ENCODE peak calls at places on chromosomes 6 and 20, in seven cellular contexts. L is right lobe of liver, S is neural progenitor cell, F is epithelial cell of esophagus, O is prostate gland, H is heart right ventricle, D is foreskin fibroblast. V is an unnamed sample.

GRCh38 chr6:154427425-154427824 is 70.8 kb upstream of the IPCEF1 start:
- DNase-seq in L (no peak), S (no peak), F (no peak), O (no peak), H (no peak), D (no peak), V (no peak)

GRCh38 chr6:39102024-39102820 is 12.8 kb downstream of the SAYSD1 start:
- DNase-seq in L (no peak), S (peak; percentile 80), F (peak; percentile 48), O (no peak), H (peak; percentile 23), D (peak; percentile 4), V (no peak)

GRCh38 chr20:17228624-17229061 is 1.8 kb downstream of the PCSK2 start:
- DNase-seq in L (peak; percentile 42), S (peak; percentile 53), F (no peak), O (no peak), H (peak; percentile 8), D (no peak), V (no peak)

GRCh38 chr6:89542856-89543254 is 95.7 kb downstream of the LYRM2 start:
- DNase-seq in L (no peak), S (no peak), F (no peak), O (no peak), H (no peak), D (no peak), V (no peak)

GRCh38 chr6:73394577-73395354 is at the start of gene DDX43:
- DNase-seq in L (peak; percentile 59), S (no peak), F (peak; percentile 19), O (peak; percentile 10), H (peak; percentile 79), D (no peak), V (peak; percentile 75)

GRCh38 chr6:145137425-145137824 is 597.9 kb downstream of the EPM2A start:
- DNase-seq in L (no peak), S (no peak), F (peak; percentile 52), O (no peak), H (no peak), D (no peak), V (no peak)

GRCh38 chr6:160730911-160731310 is 28.9 kb downstream of the PLG start:
- DNase-seq in L (no peak), S (peak; percentile 13), F (no peak), O (no peak), H (no peak), D (no peak), V (no peak)

GRCh38 chr6:170183521-170183920 is 107.4 kb downstream of the DLL1 start:
- DNase-seq in L (no peak), S (no peak), F (no peak), O (no peak), H (no peak), D (no peak), V (no peak)

GRCh38 chr20:8812818-8813217 is 256.1 kb upstream of the PLCB4 start:
- DNase-seq in L (no peak), S (no peak), F (no peak), O (no peak), H (peak; percentile 10), D (no peak), V (no peak)

GRCh38 chr20:52001999-52002666 is 189.4 kb downstream of the ZFP64 start:
- DNase-seq in L (no peak), S (no peak), F (peak; percentile 15), O (no peak), H (no peak), D (no peak), V (no peak)

GRCh38 chr20:48930035-48930434 is 8.5 kb downstream of the ARFGEF2 start:
- DNase-seq in L (no peak), S (no peak), F (no peak), O (no peak), H (no peak), D (no peak), V (no peak)

GRCh38 chr20:45350217-45350616 is 2.0 kb upstream of the SDC4 start:
- DNase-seq in L (no peak), S (no peak), F (no peak), O (no peak), H (no peak), D (no peak), V (no peak)

GRCh38 chr20:16145919-16146318 is 427.3 kb downstream of the KIF16B start:
- DNase-seq in L (no peak), S (no peak), F (no peak), O (no peak), H (no peak), D (no peak), V (no peak)

GRCh38 chr20:56945057-56945456 is 316.0 kb downstream of the TFAP2C start:
- DNase-seq in L (no peak), S (no peak), F (peak; percentile 10), O (no peak), H (no peak), D (no peak), V (no peak)

GRCh38 chr6:34308483-34308882 is 59.7 kb upstream of the SMIM29 start:
- DNase-seq in L (no peak), S (no peak), F (no peak), O (no peak), H (no peak), D (no peak), V (no peak)

GRCh38 chr6:114260810-114261209 is 82.0 kb downstream of the HS3ST5 start:
- DNase-seq in L (no peak), S (no peak), F (no peak), O (no peak), H (no peak), D (no peak), V (no peak)

GRCh38 chr6:147135211-147135672 is 69.0 kb upstream of the STXBP5 start:
- DNase-seq in L (no peak), S (no peak), F (peak; percentile 93), O (no peak), H (no peak), D (peak; percentile 92), V (no peak)

GRCh38 chr20:36493801-36494114 is 47.6 kb upstream of the MYL9 start:
- DNase-seq in L (peak; percentile 62), S (peak; percentile 23), F (no peak), O (peak; percentile 46), H (peak; percentile 73), D (peak; percentile 81), V (no peak)

GRCh38 chr6:74115674-74116073 is 419.7 kb downstream of the CD109 start:
- DNase-seq in L (no peak), S (no peak), F (peak; percentile 46), O (no peak), H (no peak), D (peak; percentile 15), V (no peak)

GRCh38 chr6:11885159-11885558 is 106.6 kb upstream of the ADTRP start:
- DNase-seq in L (no peak), S (no peak), F (no peak), O (no peak), H (no peak), D (no peak), V (no peak)

GRCh38 chr6:79570802-79571367 is 33.7 kb upstream of the LCA5 start:
- DNase-seq in L (no peak), S (no peak), F (peak; percentile 57), O (peak; percentile 16), H (no peak), D (no peak), V (no peak)

GRCh38 chr6:109506314-109506713 is 23.3 kb upstream of the ZBTB24 start:
- DNase-seq in L (no peak), S (no peak), F (no peak), O (no peak), H (no peak), D (no peak), V (no peak)

GRCh38 chr6:5422321-5422915 is 161.1 kb downstream of the FARS2 start:
- DNase-seq in L (no peak), S (peak; percentile 60), F (peak; percentile 58), O (peak; percentile 19), H (no peak), D (peak; percentile 39), V (no peak)
- TF ChIP-seq CTCF in L (peak; percentile 38), S (peak; percentile 69), F (peak; percentile 84), O (no peak), H (peak; percentile 36), D (peak; percentile 81), V (peak; percentile 63)

DNA sequence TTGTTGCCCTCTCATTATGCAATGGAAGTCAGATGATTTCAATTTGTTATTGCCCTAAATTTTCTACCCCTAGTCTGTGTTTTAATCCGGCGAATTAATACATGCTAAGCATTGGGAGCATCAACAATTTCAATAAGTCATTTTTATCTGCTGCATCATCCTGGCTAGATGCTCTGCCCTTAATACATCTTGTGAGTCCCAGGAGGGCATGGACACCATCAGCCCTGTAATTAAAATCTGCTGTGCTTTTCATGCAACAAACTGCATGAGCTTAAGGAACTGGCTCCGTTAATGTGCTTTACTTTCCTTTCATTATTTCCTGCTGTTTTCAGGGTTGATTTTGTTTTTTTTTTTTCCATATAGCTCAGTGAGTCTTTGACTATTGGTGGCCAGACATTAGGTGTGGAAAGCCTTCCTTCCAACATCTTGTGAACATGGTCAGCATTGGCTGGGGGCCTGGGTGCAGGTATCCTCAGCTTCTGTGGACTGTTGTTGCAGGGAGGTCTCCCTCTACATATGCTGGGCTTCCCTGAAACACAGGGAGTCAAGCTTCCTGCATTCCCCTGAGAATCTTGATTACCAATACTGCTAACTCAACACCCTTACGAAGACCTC is 8.5 kb upstream of the PBOV1 start:
- DNase-seq in L (no peak), S (no peak), F (no peak), O (no peak), H (no peak), D (no peak), V (no peak)
- TF ChIP-seq CTCF in L (no peak), S (no peak), F (no peak), O (no peak), H (no peak), D (no peak), V (no peak)

GRCh38 chr20:64069614-64070243 is 6.7 kb downstream of the TCEA2 start:
- DNase-seq in L (no peak), S (peak; percentile 83), F (no peak), O (no peak), H (no peak), D (no peak), V (no peak)
- TF ChIP-seq CTCF in L (peak; percentile 63), S (peak; percentile 83), F (peak; percentile 65), O (no peak), H (peak; percentile 74), D (peak; percentile 70), V (peak; percentile 81)

GRCh38 chr6:129691709-129692108 is 18.3 kb downstream of the ARHGAP18 start:
- DNase-seq in L (no peak), S (no peak), F (no peak), O (no peak), H (no peak), D (no peak), V (no peak)

GRCh38 chr6:129695373-129696027 is 14.5 kb downstream of the ARHGAP18 start:
- DNase-seq in L (no peak), S (no peak), F (no peak), O (no peak), H (no peak), D (no peak), V (no peak)

GRCh38 chr6:129692467-129692866 is 17.5 kb downstream of the ARHGAP18 start:
- DNase-seq in L (no peak), S (no peak), F (no peak), O (no peak), H (no peak), D (no peak), V (no peak)

GRCh38 chr6:129696028-129696418 is 14.0 kb downstream of the ARHGAP18 start:
- DNase-seq in L (no peak), S (no peak), F (no peak), O (no peak), H (no peak), D (no peak), V (no peak)

DNA sequence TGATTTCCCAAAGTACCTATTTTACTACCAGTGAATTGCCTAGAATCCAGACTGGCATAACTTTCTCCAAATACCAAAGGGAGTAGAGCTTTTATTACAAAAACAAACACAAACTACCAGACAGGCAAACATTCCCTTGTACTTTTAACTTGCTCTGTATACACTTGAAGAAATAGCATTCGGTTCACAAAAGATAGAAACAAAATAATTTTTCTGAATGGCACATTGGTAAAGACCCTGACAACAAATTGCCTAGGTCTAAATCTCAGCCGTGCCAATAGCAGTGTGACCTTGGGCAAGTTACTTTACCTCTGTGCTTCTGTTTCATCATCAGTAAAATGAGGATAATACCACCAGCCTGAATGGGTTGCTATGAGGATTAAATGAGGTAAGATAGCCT is 15.9 kb downstream of the ARHGAP18 start:
- DNase-seq in L (no peak), S (no peak), F (no peak), O (no peak), H (no peak), D (no peak), V (no peak)
- TF ChIP-seq CTCF in L (no peak), S (no peak), F (no peak), O (no peak), H (no peak), D (no peak), V (no peak)

V was measured in osteocyte.